ENCODE peak calls at places on chromosome 1, in six cellular contexts. I is AG10803; B is neural crest cell; O is left lung; J is CD8-positive, alpha-beta T cell; F is endothelial cell. V is an unnamed sample.

GRCh38 chr1:219365435-219365834 is 191.8 kb downstream of the LYPLAL1 start:
- DNase-seq in J (no peak), F (no peak), O (no peak), B (no peak), I (no peak), V (no peak)

GRCh38 chr1:74193908-74194307 is 4.1 kb downstream of the LRRIQ3 start:
- DNase-seq in O (no peak), I (peak), J (no peak), F (no peak), B (no peak), V (no peak)

GRCh38 chr1:235997049-235997448 is 67.8 kb downstream of the NID1 start:
- DNase-seq in O (no peak), J (no peak), I (no peak), B (no peak), F (no peak), V (no peak)

GRCh38 chr1:230891984-230892383 is 23.7 kb upstream of the C1orf198 start:
- DNase-seq in F (no peak), O (no peak), J (no peak), I (no peak), B (no peak), V (no peak)

GRCh38 chr1:39268112-39268581 is 63.7 kb downstream of the MACF1 start:
- DNase-seq in I (peak), O (no peak), J (no peak), B (no peak), F (peak), V (no peak)

GRCh38 chr1:52911541-52911940 is 10.0 kb downstream of the ECHDC2 start:
- DNase-seq in B (no peak), I (no peak), J (no peak), F (no peak), O (no peak), V (no peak)

GRCh38 chr1:41707793-41708192 is 210.9 kb downstream of the HIVEP3 start:
- DNase-seq in J (no peak), F (no peak), I (no peak), O (no peak), B (no peak), V (no peak)

GRCh38 chr1:166139735-166140134 is 27.1 kb downstream of the FAM78B start:
- DNase-seq in O (no peak), J (no peak), F (no peak), I (no peak), B (no peak), V (no peak)

GRCh38 chr1:67880056-67880601 is 46.9 kb upstream of the GNG12 start:
- DNase-seq in I (peak), J (no peak), O (no peak), B (no peak), F (no peak), V (no peak)

GRCh38 chr1:50967416-50968020 is 2.5 kb upstream of the CDKN2C start:
- DNase-seq in F (no peak), J (no peak), O (no peak), B (no peak), I (peak), V (no peak)

GRCh38 chr1:246184503-246184902 is 322.6 kb downstream of the SMYD3 start:
- DNase-seq in B (no peak), I (no peak), F (no peak), J (no peak), O (no peak), V (no peak)

GRCh38 chr1:207873055-207873890 is 37.7 kb downstream of the CD34 start:
- DNase-seq in B (no peak), O (no peak), I (no peak), J (peak), F (no peak), V (no peak)

GRCh38 chr1:18880585-18880984 is 21.1 kb upstream of the TAS1R2 start:
- DNase-seq in O (no peak), B (no peak), J (no peak), I (no peak), F (no peak), V (no peak)

GRCh38 chr1:159612211-159612885 is 24.7 kb downstream of the APCS start:
- DNase-seq in B (no peak), O (no peak), F (no peak), I (no peak), J (no peak), V (no peak)

GRCh38 chr1:70426154-70427131 is 15.4 kb downstream of the CTH start:
- DNase-seq in F (no peak), B (no peak), J (no peak), O (no peak), I (no peak), V (no peak)

GRCh38 chr1:156160744-156161181 is 7.4 kb downstream of the SEMA4A start:
- DNase-seq in J (peak), O (peak), I (peak), B (peak), F (peak), V (peak)

GRCh38 chr1:178023181-178023618 is 53.3 kb upstream of the SEC16B start:
- DNase-seq in I (no peak), O (no peak), B (no peak), J (no peak), F (no peak), V (no peak)

GRCh38 chr1:17207966-17208418 is 3.1 kb downstream of the PADI1 start:
- DNase-seq in F (no peak), I (peak), B (no peak), J (peak), O (no peak), V (no peak)

GRCh38 chr1:216750031-216750627 is 26.9 kb upstream of the ESRRG start:
- DNase-seq in O (no peak), B (peak), F (peak), J (no peak), I (peak), V (peak)

GRCh38 chr1:168114845-168115244 is 21.9 kb downstream of the GPR161 start:
- DNase-seq in F (no peak), O (no peak), B (no peak), J (no peak), I (no peak), V (no peak)

GRCh38 chr1:168112673-168113305 is 23.9 kb downstream of the GPR161 start:
- DNase-seq in J (no peak), O (no peak), I (peak), F (no peak), B (no peak), V (no peak)

GRCh38 chr1:168106274-168106673 is 30.5 kb downstream of the GPR161 start:
- DNase-seq in B (no peak), I (no peak), F (no peak), O (no peak), J (no peak), V (no peak)

GRCh38 chr1:168105846-168106245 is 30.9 kb downstream of the GPR161 start:
- DNase-seq in I (no peak), O (no peak), J (no peak), B (no peak), F (no peak), V (no peak)

GRCh38 chr1:168110896-168111545 is 25.7 kb downstream of the GPR161 start:
- DNase-seq in J (no peak), F (no peak), I (peak), B (no peak), O (no peak), V (no peak)
- TF ChIP-seq CTCF in J (no peak), F (no peak), I (no peak), B (no peak), O (no peak), V (no peak)

GRCh38 chr1:23020731-23021130 is 1.5 kb downstream of the KDM1A start:
- DNase-seq in F (no peak), O (no peak), I (no peak), J (no peak), B (no peak), V (no peak)

GRCh38 chr1:23018661-23019093 is 591 bp upstream of the KDM1A start:
- DNase-seq in I (peak), J (no peak), F (no peak), B (no peak), O (no peak), V (no peak)

GRCh38 chr1:23019851-23020625 is 770 bp downstream of the KDM1A start:
- DNase-seq in J (peak), O (peak), F (peak), I (peak), B (peak), V (peak)

GRCh38 chr1:23021834-23022233 is 2.6 kb downstream of the KDM1A start:
- DNase-seq in I (no peak), J (no peak), F (no peak), O (no peak), B (no peak), V (no peak)

DNA sequence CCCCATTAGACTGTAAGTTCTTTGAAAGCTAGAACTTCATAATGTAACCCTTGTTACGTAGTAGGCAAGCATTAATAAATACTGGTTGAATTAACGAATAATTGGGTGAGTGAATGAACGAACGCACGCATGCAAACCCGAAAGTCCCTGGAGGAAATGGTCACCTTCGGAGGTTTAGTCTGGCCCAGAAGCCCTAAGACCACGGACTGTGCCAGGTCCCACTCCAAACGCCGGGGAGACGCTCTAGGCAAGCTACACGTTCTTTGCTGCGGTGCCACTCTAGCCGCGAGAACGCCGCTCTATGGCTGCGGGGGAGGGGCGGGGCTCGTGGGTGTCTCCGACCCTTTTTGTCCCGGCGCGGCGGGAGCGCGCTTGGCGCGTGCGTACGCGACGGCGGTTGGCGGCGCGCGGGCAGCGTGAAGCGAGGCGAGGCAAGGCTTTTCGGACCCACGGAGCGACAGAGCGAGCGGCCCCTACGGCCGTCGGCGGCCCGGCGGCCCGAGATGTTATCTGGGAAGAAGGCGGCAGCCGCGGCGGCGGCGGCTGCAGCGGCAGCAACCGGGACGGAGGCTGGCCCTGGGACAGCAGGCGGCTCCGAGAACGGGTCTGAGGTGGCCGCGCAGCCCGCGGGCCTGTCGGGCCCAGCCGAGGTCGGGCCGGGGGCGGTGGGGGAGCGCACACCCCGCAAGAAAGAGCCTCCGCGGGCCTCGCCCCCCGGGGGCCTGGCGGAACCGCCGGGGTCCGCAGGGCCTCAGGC is at the start of gene KDM1A:
- DNase-seq in I (peak), B (peak), F (peak), O (peak), J (peak), V (peak)
- TF ChIP-seq CTCF in I (peak), B (no peak), F (no peak), O (no peak), J (no peak), V (no peak)

GRCh38 chr1:5821496-5822176 is 170.6 kb downstream of the NPHP4 start:
- DNase-seq in B (no peak), I (no peak), J (no peak), O (peak), F (no peak), V (no peak)
- TF ChIP-seq CTCF in B (no peak), I (no peak), J (no peak), O (no peak), F (no peak), V (no peak)

GRCh38 chr1:227734858-227735780 is at the start of the genes JMJD4 and SNAP47:
- DNase-seq in F (peak), O (peak), I (peak), J (peak), B (peak), V (peak)
- TF ChIP-seq CTCF in F (no peak), O (no peak), I (no peak), J (no peak), B (no peak), V (no peak)

GRCh38 chr1:29114654-29115053 is 9.0 kb downstream of the TMEM200B start:
- DNase-seq in F (no peak), I (no peak), O (no peak), B (no peak), J (no peak), V (no peak)

GRCh38 chr1:29120955-29121485 is 2.7 kb downstream of the TMEM200B start:
- DNase-seq in J (peak), B (peak), F (peak), I (peak), O (peak), V (peak)

GRCh38 chr1:29119365-29119929 is 4.3 kb downstream of the TMEM200B start:
- DNase-seq in F (no peak), B (no peak), J (no peak), O (no peak), I (no peak), V (no peak)

GRCh38 chr1:29120367-29120766 is 3.3 kb downstream of the TMEM200B start:
- DNase-seq in F (no peak), O (no peak), I (no peak), B (no peak), J (no peak), V (no peak)

DNA sequence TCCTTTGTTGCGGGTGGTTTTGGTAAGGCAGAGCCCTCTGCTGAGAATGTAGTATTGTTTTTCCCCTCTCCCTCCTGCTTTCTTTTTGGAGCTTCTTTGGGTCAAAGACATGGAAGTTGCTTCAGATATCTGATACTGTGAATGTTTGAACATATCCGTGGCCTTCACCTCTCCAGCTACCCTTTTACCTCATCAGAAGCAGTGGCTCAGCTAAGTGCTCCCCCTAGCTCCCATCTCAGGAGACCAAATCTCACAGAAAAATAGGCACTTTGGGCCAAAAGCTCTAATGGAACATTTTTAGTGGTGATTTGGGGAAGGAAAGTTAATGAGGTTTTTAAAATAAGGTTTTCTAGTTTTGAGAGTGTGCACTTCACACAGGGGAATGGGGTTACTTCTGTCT is 6.3 kb downstream of the TMEM200B start:
- DNase-seq in F (no peak), B (no peak), O (no peak), I (no peak), J (no peak), V (no peak)
- TF ChIP-seq CTCF in F (no peak), B (no peak), O (no peak), I (peak), J (no peak), V (no peak)

V was measured in glutamatergic neuron.